ENCODE peak calls at places on chromosomes 6 and 20, in six cellular contexts. X is GM23248, L is neural progenitor cell, P is H9, S is SK-N-SH, Q is fibroblast of lung. I is an unnamed sample.

GRCh38 chr6:34062815-34063214 is 83.1 kb downstream of the GRM4 start:
- DNase-seq in X (no peak), L (no peak), P (no peak), S (no peak), Q (no peak), I (no peak)

GRCh38 chr20:13243826-13244376 is 22.8 kb downstream of the ISM1 start:
- DNase-seq in X (peak; percentile 70), L (no peak), P (no peak), S (no peak), Q (no peak), I (no peak)

GRCh38 chr20:57003012-57003411 is 263.4 kb downstream of the BMP7 start:
- DNase-seq in X (no peak), L (no peak), P (no peak), S (no peak), Q (no peak), I (no peak)

GRCh38 chr6:155832596-155832995 is 377.0 kb upstream of the NOX3 start:
- DNase-seq in X (no peak), L (no peak), P (no peak), S (no peak), Q (peak; percentile 76), I (peak; percentile 87)

GRCh38 chr20:45426621-45427020 is 10.7 kb downstream of the PIGT start:
- DNase-seq in X (no peak), L (no peak), P (no peak), S (no peak), Q (no peak), I (no peak)

GRCh38 chr6:148182378-148182777 is 160.3 kb upstream of the SASH1 start:
- DNase-seq in X (no peak), L (no peak), P (no peak), S (no peak), Q (no peak), I (no peak)

GRCh38 chr6:37699138-37699766 is 1.6 kb upstream of the MDGA1 start:
- DNase-seq in X (no peak), L (no peak), P (no peak), S (no peak), Q (no peak), I (no peak)

GRCh38 chr6:39602590-39603319 is 122.5 kb downstream of the KIF6 start:
- DNase-seq in X (no peak), L (no peak), P (no peak), S (no peak), Q (no peak), I (no peak)

GRCh38 chr20:57682184-57683038 is 27.4 kb downstream of the PMEPA1 start:
- DNase-seq in X (no peak), L (no peak), P (no peak), S (peak; percentile 57), Q (no peak), I (no peak)

GRCh38 chr6:33702345-33702977 is 9.0 kb downstream of the UQCC2 start:
- DNase-seq in X (peak; percentile 84), L (peak; percentile 56), P (peak; percentile 54), S (peak; percentile 74), Q (peak; percentile 67), I (peak; percentile 52)

GRCh38 chr6:113860165-113860955 is 3.2 kb downstream of the MARCKS start:
- DNase-seq in X (peak; percentile 70), L (peak; percentile 43), P (no peak), S (peak; percentile 65), Q (peak; percentile 58), I (peak; percentile 34)

GRCh38 chr6:106155219-106155830 is 69.2 kb downstream of the PRDM1 start:
- DNase-seq in X (peak; percentile 58), L (no peak), P (no peak), S (no peak), Q (no peak), I (no peak)

GRCh38 chr6:73169111-73169510 is 56.2 kb downstream of the KHDC1L start:
- DNase-seq in X (no peak), L (no peak), P (no peak), S (no peak), Q (peak; percentile 64), I (no peak)

GRCh38 chr6:134058622-134059366 is 6.4 kb upstream of the SLC2A12 start:
- DNase-seq in X (peak; percentile 36), L (no peak), P (no peak), S (no peak), Q (no peak), I (no peak)

DNA sequence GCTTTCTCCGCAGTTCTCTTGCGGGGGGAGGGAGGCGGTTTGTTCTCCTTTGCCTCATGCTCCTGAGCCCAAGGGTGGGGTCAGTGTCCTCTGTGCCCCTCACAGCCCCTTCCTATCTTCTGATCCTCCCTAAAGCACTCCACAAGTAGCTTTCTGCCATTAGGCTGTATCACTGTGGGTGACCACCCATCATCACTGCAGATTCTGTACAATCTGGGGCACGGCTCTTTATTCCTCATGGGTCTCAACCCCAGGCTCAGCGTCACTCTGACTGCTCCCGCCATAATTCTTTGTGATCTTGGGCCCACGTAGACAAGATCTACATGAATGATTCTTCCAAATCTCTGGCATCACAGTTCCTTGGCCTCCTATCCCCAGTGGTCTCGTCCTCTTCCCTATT is 10.5 kb downstream of the NCR2 start:
- DNase-seq in X (no peak), L (no peak), P (no peak), S (no peak), Q (no peak), I (no peak)
- H3K9ac ChIP-seq in X (no peak overlapping the region), L (no peak overlapping the region), P (no peak overlapping the region), S (no peak overlapping the region), Q (no peak overlapping the region), I (no peak overlapping the region)

DNA sequence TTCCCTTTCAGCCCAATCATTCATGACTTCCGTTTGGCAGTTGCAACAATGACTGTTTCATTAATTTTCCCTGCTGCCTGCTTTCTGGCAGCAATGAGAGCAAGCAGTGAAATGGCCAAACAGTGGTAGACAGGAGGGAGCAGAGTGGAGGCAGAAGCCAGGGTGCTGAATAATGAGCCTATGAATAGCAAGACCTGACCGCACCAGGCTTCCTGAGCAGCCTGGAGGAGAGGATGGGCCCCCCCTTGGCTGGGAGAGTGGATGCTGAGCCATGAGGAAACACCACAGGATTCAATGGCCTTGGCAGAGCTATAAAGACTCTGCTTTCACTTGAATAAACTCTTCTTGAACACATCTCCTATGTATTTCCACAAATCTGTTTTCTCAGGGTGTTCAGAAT is 68.1 kb upstream of the SNRPB2 start:
- DNase-seq in X (peak; percentile 3), L (no peak), P (no peak), S (no peak), Q (no peak), I (no peak)
- H2AFZ ChIP-seq in X (no peak overlapping the region), L (no peak overlapping the region), P (no peak overlapping the region), S (no peak overlapping the region), Q (no peak overlapping the region), I (no peak overlapping the region)

DNA sequence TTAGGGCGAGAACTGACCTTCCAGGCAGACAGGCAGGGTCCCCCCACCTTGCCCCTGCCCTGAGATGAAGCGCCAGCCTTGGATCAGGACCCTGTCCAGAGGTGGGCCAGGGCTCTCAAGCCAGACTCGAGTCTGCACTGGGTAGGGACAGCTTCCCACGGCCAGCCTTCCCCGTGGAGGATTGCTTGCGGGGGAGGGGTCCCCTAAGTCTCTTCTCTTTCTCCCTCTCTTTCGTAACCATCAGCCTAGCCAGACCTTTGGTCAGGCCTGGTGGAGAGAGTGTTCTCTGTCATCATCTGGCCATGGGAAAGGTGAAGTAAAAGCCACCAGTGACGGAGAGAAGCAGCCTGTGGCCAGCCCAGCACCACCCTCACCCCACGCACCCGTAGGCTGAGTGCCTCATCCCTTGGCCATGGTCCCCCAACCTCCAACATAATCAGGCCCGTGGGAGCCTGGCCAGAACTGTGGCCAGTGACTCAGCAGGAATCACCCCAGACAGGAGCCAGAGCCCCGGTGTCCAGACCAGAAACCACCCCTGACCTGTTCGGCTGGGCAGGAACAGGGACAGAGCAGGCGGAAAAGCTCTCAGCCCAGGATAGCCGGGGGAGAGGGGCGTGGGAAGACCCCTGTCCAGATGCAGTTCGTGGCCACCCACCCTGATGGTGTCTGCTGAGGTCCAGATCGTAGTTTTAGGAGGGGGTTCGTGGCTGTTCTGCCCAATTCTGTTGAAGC is 47.1 kb downstream of the SNAI1 start:
- DNase-seq in X (peak; percentile 98), L (no peak), P (no peak), S (peak; percentile 60), Q (peak; percentile 94), I (peak; percentile 93)
- H3K4me1 ChIP-seq in X (peaks cover 35% of the 10 kb centered on the region), L (peaks cover 15% of the 10 kb centered on the region), P (no peaks in the 10 kb centered on the region), S (peaks cover 34% of the 10 kb centered on the region), Q (peaks cover 28% of the 10 kb centered on the region), I (peaks cover 57% of the 10 kb centered on the region)

DNA sequence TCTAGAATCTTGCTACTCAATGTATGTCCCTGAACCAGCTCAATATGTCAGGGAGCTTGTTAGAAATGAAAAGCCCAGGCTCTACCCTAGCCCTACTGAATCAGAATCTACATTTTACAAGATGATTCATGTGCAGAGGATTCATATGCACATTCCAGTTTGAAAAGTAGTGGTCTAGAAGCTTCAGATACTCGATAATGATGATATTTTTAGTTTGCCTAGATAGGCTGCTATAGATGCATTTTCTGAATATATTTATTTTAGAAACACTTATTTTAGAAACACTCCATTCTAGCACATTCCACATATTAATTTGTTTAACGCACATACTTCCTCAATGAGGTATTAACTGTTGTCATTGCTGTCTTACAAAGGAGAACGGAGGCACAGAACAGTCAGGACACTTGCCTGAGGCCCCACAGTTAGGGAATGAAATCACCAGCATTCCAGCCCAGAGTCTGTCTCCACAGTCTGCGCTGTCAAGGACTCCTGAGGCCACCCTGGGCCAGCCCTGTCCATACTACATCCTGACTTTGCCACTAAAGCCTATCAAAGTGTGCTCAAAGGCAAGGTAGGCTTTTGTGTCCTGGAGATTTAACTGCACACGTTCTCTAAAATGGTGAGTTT is 64.4 kb downstream of the SNAP25 start:
- DNase-seq in X (peak; percentile 50), L (no peak), P (no peak), S (no peak), Q (no peak), I (no peak)
- H3K9ac ChIP-seq in X (no peak overlapping the region), L (no peak overlapping the region), P (no peak overlapping the region), S (no peak overlapping the region), Q (no peak overlapping the region), I (no peak overlapping the region)

GRCh38 chr6:30829016-30829415 is 55.3 kb upstream of the DDR1 start:
- DNase-seq in X (no peak), L (no peak), P (no peak), S (no peak), Q (no peak), I (no peak)

GRCh38 chr6:30828027-30828962 is 56.0 kb upstream of the DDR1 start:
- DNase-seq in X (peak; percentile 93), L (peak; percentile 85), P (peak; percentile 79), S (peak; percentile 80), Q (peak; percentile 92), I (peak; percentile 92)

GRCh38 chr6:30824698-30825097 is 59.6 kb upstream of the DDR1 start:
- DNase-seq in X (no peak), L (no peak), P (no peak), S (no peak), Q (no peak), I (no peak)

GRCh38 chr6:30829639-30830250 is 54.6 kb upstream of the DDR1 start:
- DNase-seq in X (no peak), L (peak; percentile 32), P (peak; percentile 73), S (no peak), Q (no peak), I (no peak)

DNA sequence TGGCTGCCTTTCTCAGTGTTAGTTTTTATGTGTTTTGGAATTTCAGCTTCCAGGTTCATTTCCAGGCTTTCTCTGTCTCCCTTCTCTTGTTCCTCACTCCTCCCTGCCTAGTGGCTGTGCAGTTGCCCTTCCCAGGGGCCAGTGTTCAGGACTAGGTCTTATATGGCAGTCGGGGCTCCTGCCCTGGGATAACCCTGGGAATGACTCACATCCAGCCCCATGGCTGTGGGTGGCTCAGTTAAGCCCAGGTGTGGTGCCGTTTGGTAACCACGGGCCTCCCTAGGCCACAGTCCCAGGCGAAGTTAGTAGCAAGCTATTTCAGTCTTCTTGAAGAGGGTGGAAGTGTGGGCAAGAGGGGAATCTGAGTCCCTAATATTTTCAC is 57.4 kb upstream of the DDR1 start:
- DNase-seq in X (peak; percentile 26), L (no peak), P (no peak), S (no peak), Q (no peak), I (peak; percentile 36)
- H2AFZ ChIP-seq in X (peak overlapping the region; percentile 48), L (no peak overlapping the region), P (no peak overlapping the region), S (no peak overlapping the region), Q (no peak overlapping the region), I (peak overlapping the region; percentile 59)